ENCODE peak calls at places on chromosomes 3 and 15, in nine cellular contexts. J is small intestine; A is aorta; G is BJ; Q is CD8-positive, alpha-beta memory T cell; B is BE2C; O is lower lobe of right lung; W is endothelial cell of umbilical vein; E is SJSA1. I is an unnamed sample.

GRCh38 chr15:81224232-81224631 is 27.6 kb downstream of the IL16 start:
- DNase-seq in J (no peak), A (no peak), G (no peak), Q (no peak), B (no peak), O (no peak), W (no peak), E (no peak), I (no peak)

GRCh38 chr15:98865397-98866339 is 141.9 kb downstream of the PGPEP1L start:
- DNase-seq in J (peak), A (peak), G (no peak), Q (peak), B (peak), O (peak), W (peak), E (no peak), I (no peak)

GRCh38 chr3:160163259-160163878 is 61.9 kb upstream of the C3orf80 start:
- DNase-seq in J (peak), A (no peak), G (no peak), Q (no peak), B (no peak), O (no peak), W (peak), E (no peak), I (no peak)

GRCh38 chr3:114093596-114093995 is 37.1 kb downstream of the QTRT2 start:
- DNase-seq in J (peak), A (peak), G (no peak), Q (no peak), B (no peak), O (no peak), W (peak), E (peak), I (peak)

GRCh38 chr15:43912208-43912607 is 85.4 kb downstream of the WDR76 start:
- DNase-seq in J (no peak), A (no peak), G (no peak), Q (no peak), B (no peak), O (no peak), W (no peak), E (peak), I (no peak)

GRCh38 chr3:123392871-123393620 is 55.8 kb downstream of the ADCY5 start:
- DNase-seq in J (no peak), A (no peak), G (no peak), Q (no peak), B (no peak), O (no peak), W (no peak), E (no peak), I (no peak)

GRCh38 chr3:129346690-129347440 is 68.2 kb downstream of the HMCES start:
- DNase-seq in J (no peak), A (peak), G (no peak), Q (no peak), B (no peak), O (peak), W (no peak), E (no peak), I (no peak)

GRCh38 chr3:5324780-5325179 is 137.3 kb downstream of the EDEM1 start:
- DNase-seq in J (no peak), A (no peak), G (no peak), Q (no peak), B (no peak), O (no peak), W (no peak), E (no peak), I (no peak)

GRCh38 chr3:155435821-155436220 is 142.3 kb upstream of the STRIT1 start:
- DNase-seq in J (no peak), A (no peak), G (no peak), Q (no peak), B (no peak), O (no peak), W (no peak), E (no peak), I (no peak)

GRCh38 chr3:187085933-187086332 is 53.4 kb downstream of the RPL39L start:
- DNase-seq in J (no peak), A (no peak), G (no peak), Q (no peak), B (no peak), O (no peak), W (no peak), E (no peak), I (no peak)

DNA sequence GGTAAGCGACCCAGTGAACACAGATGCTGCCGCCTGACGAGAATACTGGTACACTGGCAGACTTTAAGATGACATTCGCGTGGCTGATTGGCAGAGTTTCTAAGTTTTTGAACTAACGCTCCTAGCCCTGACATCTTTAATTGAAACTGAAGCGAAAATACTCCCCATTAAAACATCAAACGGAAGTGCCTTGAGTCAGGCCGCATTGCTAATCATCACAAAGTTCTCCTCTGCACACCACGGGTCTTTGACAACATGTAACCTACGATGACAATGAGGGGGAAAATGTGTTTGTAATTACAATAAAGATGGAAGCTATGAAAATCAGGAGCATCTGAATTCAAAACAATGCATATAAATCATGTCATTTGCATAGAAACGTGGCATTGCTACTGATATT is 44.5 kb downstream of the ATP13A4 start:
- DNase-seq in J (no peak), A (no peak), G (no peak), Q (no peak), B (no peak), O (no peak), W (no peak), E (no peak), I (no peak)
- H3K4me3 ChIP-seq in J (no peak), A (no peak), G (no peak), Q (no peak), B (no peak), O (no peak), W (no peak), E (no peak), I (no peak)

DNA sequence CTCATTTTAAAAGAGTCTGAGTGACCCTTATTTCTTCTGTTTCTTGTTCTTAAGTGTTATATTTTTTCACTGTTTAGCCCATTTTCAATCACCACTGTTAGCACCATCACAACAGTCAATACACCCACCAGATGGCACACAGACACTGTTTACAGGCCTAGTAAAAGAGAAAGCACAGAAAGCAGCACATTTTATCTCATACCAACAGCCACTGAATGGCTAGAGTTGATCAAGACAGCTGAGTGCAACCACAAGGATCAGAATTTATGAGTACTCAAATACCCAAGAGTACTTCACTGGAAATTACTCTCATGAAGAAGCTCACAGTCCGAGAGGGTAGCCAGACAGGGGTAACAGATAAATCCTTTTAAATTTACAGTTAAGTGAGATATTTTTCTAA is 127.0 kb downstream of the TFDP2 start:
- DNase-seq in J (peak), A (no peak), G (no peak), Q (no peak), B (peak), O (no peak), W (peak), E (no peak), I (no peak)
- H3K4me3 ChIP-seq in J (no peak), A (no peak), G (no peak), Q (no peak), B (no peak), O (no peak), W (no peak), E (no peak), I (no peak)

GRCh38 chr3:127214990-127215389 is 22.1 kb downstream of the PRR23E start:
- DNase-seq in J (no peak), A (no peak), G (no peak), Q (no peak), B (no peak), O (no peak), W (no peak), E (no peak), I (no peak)
- H3K4me3 ChIP-seq in J (no peak), A (no peak), G (no peak), Q (no peak), B (no peak), O (no peak), W (no peak), E (no peak), I (no peak)

DNA sequence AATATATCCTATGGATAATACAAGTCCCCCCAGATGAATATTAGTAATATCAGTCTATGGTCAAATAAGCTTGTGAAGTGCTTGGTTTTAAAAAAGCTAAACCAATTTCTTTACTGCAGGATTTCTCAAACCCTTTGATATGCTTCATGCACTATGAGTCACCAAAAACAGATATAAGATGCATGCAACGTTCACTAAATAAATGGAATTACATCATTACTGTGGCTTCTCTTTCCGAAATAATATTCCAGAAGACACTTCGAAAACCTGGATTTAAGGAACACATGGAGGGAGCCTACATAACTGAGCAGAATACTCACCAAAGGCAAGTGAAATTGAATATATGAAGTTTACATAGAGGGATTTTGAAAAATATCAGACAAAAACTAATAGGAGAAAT is 126.3 kb upstream of the ABI3BP start:
- DNase-seq in J (no peak), A (no peak), G (no peak), Q (no peak), B (no peak), O (no peak), W (no peak), E (no peak), I (peak)
- H3K4me3 ChIP-seq in J (no peak), A (no peak), G (no peak), Q (no peak), B (no peak), O (no peak), W (no peak), E (no peak), I (no peak)

I was measured in skeletal muscle cell.